ENCODE peak calls at places on chromosomes 11 and 22, in nine cellular contexts. D, G, B, V, J, O, E, P and R are unnamed samples.

GRCh38 chr11:59560290-59560701 is 49.0 kb downstream of the OR4D9 start:
- DNase-seq in D (peak), P (peak), J (peak), E (peak), G (peak), B (no peak), V (peak), O (peak), R (peak)

GRCh38 chr11:36724742-36725387 is 126.8 kb upstream of the RAG2 start:
- DNase-seq in P (no peak), G (no peak), V (no peak), D (no peak), B (no peak), E (no peak), O (no peak), J (no peak), R (no peak)

GRCh38 chr11:45321669-45322068 is 35.5 kb upstream of the SYT13 start:
- DNase-seq in B (no peak), E (no peak), O (no peak), G (no peak), V (no peak), J (no peak), P (no peak), D (no peak), R (no peak)

GRCh38 chr22:40015346-40015976 is 20.7 kb downstream of the FAM83F start:
- DNase-seq in P (no peak), O (no peak), E (no peak), B (no peak), V (no peak), D (no peak), G (no peak), J (no peak), R (no peak)

GRCh38 chr11:28756977-28757376 is 648.8 kb downstream of the METTL15 start:
- DNase-seq in V (no peak), G (peak), E (no peak), B (no peak), J (no peak), P (peak), D (peak), O (peak), R (no peak)

GRCh38 chr22:22085702-22086500 is 103.3 kb upstream of the TOP3B start:
- DNase-seq in J (no peak), O (no peak), G (peak), D (peak), V (no peak), B (no peak), E (no peak), P (no peak), R (no peak)

GRCh38 chr11:66881436-66881835 is 24.6 kb downstream of the LRFN4 start:
- DNase-seq in B (no peak), V (no peak), D (no peak), P (no peak), G (no peak), J (no peak), E (no peak), O (no peak), R (no peak)

GRCh38 chr11:65121447-65121864 is 478 bp downstream of the FAU start:
- DNase-seq in B (no peak), P (peak), O (no peak), G (no peak), V (no peak), D (no peak), J (no peak), E (no peak), R (peak)

GRCh38 chr11:110454609-110455008 is 24.9 kb downstream of the FDX1 start:
- DNase-seq in P (no peak), D (no peak), O (no peak), V (no peak), G (no peak), B (no peak), E (no peak), J (no peak), R (no peak)

GRCh38 chr22:49367016-49367697 is 460.5 kb downstream of the BRD1 start:
- DNase-seq in G (peak), J (no peak), E (no peak), P (no peak), D (no peak), V (no peak), B (no peak), O (no peak), R (no peak)

GRCh38 chr11:109076870-109077269 is 345.1 kb upstream of the C11orf87 start:
- DNase-seq in V (no peak), J (no peak), B (no peak), D (no peak), E (no peak), O (peak), G (no peak), P (peak), R (no peak)

GRCh38 chr11:66328307-66329144 is 7.7 kb downstream of the RIN1 start:
- DNase-seq in V (peak), P (peak), J (peak), B (peak), D (peak), G (peak), E (no peak), O (peak), R (peak)

GRCh38 chr11:129428027-129428426 is 52.4 kb downstream of the BARX2 start:
- DNase-seq in B (no peak), V (no peak), D (no peak), G (no peak), J (no peak), O (no peak), P (no peak), E (no peak), R (no peak)